ENCODE peak calls at places on chromosomes 2 and 18, in four cellular contexts. Q is tibial artery; P is CD8-positive, alpha-beta memory T cell; R is uterus. F is an unnamed sample. For H3K9me3, the result is how much of the 10 kb centered on the place peaks cover.

GRCh38 chr2:25587361-25587760 is 86.0 kb downstream of the DTNB start:
- DNase-seq in Q (no peak), P (no peak), R (no peak), F (no peak)

GRCh38 chr2:82013641-82014040 is 1709.1 kb upstream of the LRRTM1 start:
- DNase-seq in Q (no peak), P (no peak), R (no peak), F (no peak)

GRCh38 chr18:80181642-80182461 is 65.5 kb downstream of the PARD6G start:
- DNase-seq in Q (peak), P (no peak), R (no peak), F (peak)

GRCh38 chr18:657998-658946 is 819 bp downstream of the TYMS start:
- DNase-seq in Q (peak), P (peak), R (peak), F (peak)

GRCh38 chr2:198296665-198297308 is 492.4 kb downstream of the PLCL1 start:
- DNase-seq in Q (no peak), P (peak), R (peak), F (peak)

GRCh38 chr2:200787351-200788128 is 24.2 kb upstream of the BZW1 start:
- DNase-seq in Q (no peak), P (no peak), R (no peak), F (no peak)

GRCh38 chr2:73828389-73828817 is 358 bp upstream of the STAMBP start:
- DNase-seq in Q (no peak), P (no peak), R (no peak), F (no peak)

GRCh38 chr2:170922683-170923494 is 6.2 kb upstream of the GORASP2 start:
- DNase-seq in Q (no peak), P (no peak), R (no peak), F (no peak)

GRCh38 chr18:48813833-48814489 is 136.8 kb downstream of the SMAD7 start:
- DNase-seq in Q (peak), P (peak), R (peak), F (peak)

GRCh38 chr2:235712176-235712575 is 218.3 kb downstream of the AGAP1 start:
- DNase-seq in Q (no peak), P (no peak), R (no peak), F (no peak)

GRCh38 chr18:62436636-62437519 is 85.9 kb upstream of the ZCCHC2 start:
- DNase-seq in Q (peak), P (no peak), R (peak), F (peak)

GRCh38 chr2:223668302-223668998 is 66.3 kb upstream of the SCG2 start:
- DNase-seq in Q (no peak), P (no peak), R (no peak), F (no peak)

GRCh38 chr2:146240376-146240775 is 1604.5 kb upstream of the ACVR2A start:
- DNase-seq in Q (no peak), P (no peak), R (no peak), F (no peak)

GRCh38 chr2:134438371-134438770 is 184.5 kb downstream of the MGAT5 start:
- DNase-seq in Q (no peak), P (no peak), R (no peak), F (no peak)

GRCh38 chr2:192087398-192087958 is 107.3 kb downstream of the TMEFF2 start:
- DNase-seq in Q (no peak), P (no peak), R (no peak), F (no peak)

DNA sequence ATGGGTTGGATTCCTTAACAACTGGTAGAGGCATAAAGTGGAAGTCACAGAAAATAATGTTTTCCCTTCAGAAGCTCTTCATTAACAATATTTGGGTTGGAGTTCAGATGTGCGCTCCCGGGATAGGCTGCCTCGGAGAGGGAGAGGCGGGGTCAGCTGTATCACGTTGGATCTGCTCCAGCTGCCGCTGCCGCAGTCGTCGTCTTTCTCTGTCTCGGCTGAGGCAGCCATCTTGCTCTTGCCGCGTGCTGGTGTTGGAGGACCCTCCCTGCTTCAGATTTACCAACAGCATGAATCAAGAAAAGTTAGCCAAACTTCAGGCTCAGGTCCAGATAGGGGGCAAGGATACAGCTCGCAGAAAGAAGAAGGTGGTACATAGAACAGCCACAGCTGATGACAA is 35.1 kb downstream of the TANC1 start:
- DNase-seq in Q (no peak), P (no peak), R (no peak), F (no peak)
- H3K9me3 ChIP-seq in Q (under half), P (under half), R (under half), F (under half)

DNA sequence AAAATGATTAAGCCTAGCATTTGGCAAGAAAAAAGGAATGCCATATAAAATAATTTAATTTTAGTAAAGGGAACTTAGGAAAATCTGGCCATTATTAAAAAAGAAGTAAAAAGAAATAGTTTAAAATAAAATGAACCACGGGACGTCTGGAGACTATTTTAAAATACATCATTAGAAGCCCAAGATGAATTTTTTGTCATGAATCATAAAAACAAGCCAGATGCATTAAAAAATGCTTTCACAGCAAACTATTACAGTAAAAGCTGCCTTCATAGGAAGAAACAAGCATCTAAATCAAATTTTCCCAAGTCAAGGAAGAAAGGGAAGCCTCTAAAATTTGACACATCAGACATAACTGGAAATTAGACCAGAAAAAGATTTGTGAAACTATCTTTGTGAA is 33.0 kb downstream of the COL5A2 start:
- DNase-seq in Q (no peak), P (no peak), R (no peak), F (no peak)
- H3K27ac ChIP-seq in Q (no peak), P (no peak), R (no peak), F (no peak)

GRCh38 chr18:35306588-35307250 is 16.7 kb upstream of the ZSCAN30 start:
- DNase-seq in Q (no peak), P (no peak), R (no peak), F (no peak)

DNA sequence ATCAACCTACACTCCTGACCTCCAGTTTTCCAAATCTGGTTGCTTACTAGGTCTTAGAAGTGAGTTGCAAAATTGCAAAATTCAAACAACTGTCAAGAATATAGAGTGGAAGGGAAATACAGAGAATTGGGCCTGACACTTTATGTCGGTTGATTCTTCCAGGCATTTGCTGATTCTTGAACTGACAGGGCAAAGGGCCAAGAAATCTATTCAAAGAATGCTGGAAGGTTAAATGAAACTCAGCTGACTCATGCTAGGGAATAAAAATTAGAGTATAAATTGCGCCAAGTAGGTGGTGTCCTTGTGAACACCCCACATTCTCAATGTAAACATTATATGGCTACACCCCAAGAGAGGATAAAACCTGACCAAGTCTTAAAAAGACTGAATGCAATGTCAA is 21.5 kb upstream of the ZSCAN30 start:
- DNase-seq in Q (no peak), P (no peak), R (no peak), F (no peak)
- H3K9me3 ChIP-seq in Q (half or more), P (under half), R (under half), F (under half)

DNA sequence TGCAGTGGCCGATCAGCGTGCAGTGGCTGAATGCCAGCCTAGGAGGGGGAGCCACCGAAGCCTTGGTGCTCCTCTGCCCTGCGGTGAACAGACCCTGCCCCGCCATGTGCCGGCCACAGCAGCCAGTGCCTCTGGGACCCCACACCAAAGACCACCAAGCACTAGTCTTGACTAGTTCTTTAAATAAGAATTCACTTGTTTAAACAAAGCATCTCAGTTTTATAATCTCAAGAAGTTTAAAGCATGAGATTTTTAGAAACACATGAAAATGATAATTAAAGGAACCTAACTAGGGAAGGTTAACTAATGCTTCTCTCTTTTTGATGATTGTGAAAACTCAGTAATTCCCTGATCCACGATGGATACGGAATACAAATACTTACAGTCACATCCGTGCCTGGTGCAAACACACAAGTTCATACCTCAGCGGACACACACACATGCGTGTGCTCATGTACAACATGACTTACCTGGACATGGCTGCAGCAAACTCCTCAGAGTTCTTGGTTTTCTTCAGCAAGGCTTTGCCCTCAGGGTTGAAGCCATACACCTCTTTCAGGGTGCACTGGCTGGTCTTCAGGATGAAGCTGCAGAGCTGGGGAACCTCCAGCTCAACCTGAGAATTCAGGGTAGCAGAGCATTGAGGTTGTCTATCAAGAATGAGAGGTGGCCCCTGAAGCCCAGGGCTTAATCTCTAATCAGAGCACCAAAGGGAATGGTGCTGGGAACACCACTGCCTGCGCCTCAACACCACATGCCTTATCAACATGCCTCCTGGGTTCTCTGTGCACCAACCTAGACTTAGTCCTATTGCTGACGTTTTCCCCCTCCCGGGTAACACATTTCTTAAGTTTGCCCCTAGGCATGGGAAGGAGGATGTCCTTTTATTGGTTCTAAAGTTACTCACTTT is 3.1 kb downstream of the APOB start:
- DNase-seq in Q (no peak), P (no peak), R (no peak), F (no peak)
- H3K27ac ChIP-seq in Q (peak), P (no peak), R (no peak), F (peak)

GRCh38 chr18:69008538-69008937 is 210.7 kb downstream of the CCDC102B start:
- DNase-seq in Q (no peak), P (no peak), R (no peak), F (no peak)
- H3K9me3 ChIP-seq in Q (under half), P (under half), R (under half), F (under half)

DNA sequence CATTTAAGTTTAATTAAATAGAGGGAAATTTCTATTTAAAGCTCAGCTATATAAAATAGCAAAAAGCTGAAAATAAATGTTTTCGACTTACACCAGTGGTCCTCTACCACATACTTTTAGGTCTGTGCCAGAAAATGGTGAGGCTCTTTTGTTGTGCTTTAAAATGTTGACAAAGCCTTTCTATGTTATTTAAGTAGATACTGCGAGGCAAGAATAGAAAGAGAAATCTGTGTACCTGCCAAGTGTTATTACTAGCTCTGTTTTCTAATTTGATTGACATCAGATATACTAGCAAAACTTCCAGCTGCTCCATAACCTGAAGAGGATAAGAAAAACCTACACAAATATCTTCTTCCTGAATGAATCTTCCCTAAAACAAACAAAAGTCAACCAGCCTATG is 53.6 kb downstream of the LPIN2 start:
- DNase-seq in Q (no peak), P (no peak), R (no peak), F (no peak)
- H3K27ac ChIP-seq in Q (peak), P (no peak), R (peak), F (peak)

DNA sequence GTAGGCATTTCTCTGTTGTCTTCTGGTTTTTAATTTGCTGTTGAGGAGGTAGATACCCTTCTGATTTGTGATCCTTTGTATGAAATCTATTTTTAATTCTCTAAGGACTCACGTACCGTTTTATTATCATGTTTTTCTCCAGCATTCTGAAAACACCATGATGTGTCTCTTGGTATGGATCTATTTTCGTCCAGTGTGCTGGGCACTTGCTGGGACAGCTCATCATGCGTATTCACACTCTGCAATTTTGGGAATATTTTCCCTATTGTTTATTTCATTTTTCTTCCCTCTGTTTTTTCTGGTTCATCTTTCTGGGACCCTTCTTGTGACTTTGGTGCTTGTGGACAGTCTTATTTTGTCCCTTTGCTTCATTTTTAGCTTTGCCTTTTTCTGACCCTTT is 21.9 kb downstream of the RPIA start:
- DNase-seq in Q (no peak), P (no peak), R (no peak), F (no peak)
- H3K9me3 ChIP-seq in Q (under half), P (under half), R (under half), F (under half)

DNA sequence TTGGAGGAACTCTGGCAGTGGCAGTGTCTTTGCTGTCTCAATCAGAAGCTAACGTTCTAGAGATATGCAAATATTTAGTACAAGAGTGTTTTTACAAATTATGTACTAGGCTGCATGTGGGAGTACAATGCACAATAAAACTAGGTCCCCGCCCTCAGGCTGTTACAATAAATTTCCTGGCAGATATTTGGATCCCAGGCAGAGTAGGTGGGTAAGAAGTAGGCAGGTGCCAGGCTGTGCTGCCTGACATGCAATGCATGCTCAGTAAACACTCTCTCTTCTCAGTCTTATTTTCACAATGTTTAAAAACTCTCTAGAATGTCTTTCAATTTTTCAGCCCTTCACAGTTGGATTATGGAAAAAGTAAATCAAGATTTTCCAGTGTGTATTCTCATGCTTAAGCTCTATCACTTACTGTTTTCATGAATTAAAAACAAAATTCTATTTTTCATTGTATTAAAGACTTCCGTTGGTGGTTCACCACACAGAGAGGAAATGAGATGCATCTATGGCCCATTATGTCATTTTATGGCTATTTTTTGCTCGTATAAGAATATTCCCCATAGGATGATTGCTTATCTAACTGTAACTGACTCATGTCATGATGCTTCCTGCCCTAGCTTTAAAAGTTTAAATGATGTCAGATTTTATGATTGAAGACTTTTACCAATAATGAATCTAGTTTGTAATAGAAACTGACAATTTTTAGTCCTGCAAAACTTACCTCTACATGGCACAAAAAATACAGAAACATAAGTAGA is 346.0 kb downstream of the RND3 start:
- DNase-seq in Q (no peak), P (no peak), R (no peak), F (no peak)
- H3K27ac ChIP-seq in Q (no peak), P (no peak), R (no peak), F (no peak)

GRCh38 chr18:29821544-29821943 is 1221.0 kb downstream of the DSC3 start:
- DNase-seq in Q (no peak), P (no peak), R (no peak), F (no peak)

DNA sequence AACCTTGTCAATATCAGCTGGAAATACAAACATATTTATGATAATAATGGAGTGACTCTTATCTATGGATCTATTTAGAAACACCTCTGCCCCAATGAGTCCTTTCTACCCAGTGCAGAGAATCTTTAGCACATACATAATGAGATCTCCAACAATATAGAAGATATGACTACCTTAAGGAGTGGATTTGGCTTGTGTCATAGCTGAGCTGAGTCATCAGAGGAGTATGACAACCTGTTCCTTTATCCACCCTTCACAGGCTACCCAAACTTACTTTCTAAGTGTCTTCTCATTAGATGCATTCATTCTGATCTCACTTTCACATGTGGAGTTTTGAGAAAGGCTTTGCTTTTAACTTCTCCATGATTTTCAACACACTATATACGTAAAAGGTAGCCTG is 1218.9 kb downstream of the DSC3 start:
- DNase-seq in Q (no peak), P (no peak), R (no peak), F (no peak)
- H3K9me3 ChIP-seq in Q (under half), P (under half), R (under half), F (under half)

GRCh38 chr18:44699571-44700261 is 19.0 kb downstream of the SETBP1 start:
- DNase-seq in Q (no peak), P (no peak), R (no peak), F (no peak)

GRCh38 chr18:44702594-44702993 is 21.9 kb downstream of the SETBP1 start:
- DNase-seq in Q (no peak), P (no peak), R (no peak), F (no peak)

GRCh38 chr18:44698518-44698917 is 17.8 kb downstream of the SETBP1 start:
- DNase-seq in Q (no peak), P (no peak), R (no peak), F (no peak)

GRCh38 chr18:44701227-44701626 is 20.5 kb downstream of the SETBP1 start:
- DNase-seq in Q (no peak), P (no peak), R (no peak), F (peak)

GRCh38 chr18:44700652-44701051 is 20.0 kb downstream of the SETBP1 start:
- DNase-seq in Q (peak), P (no peak), R (peak), F (no peak)
- H3K27ac ChIP-seq in Q (peak), P (no peak), R (peak), F (no peak)

F was measured in heart left ventricle.